ENCODE peak calls at places on chromosome 17, in eight cellular contexts. Q, K, A, I, Y, P, X and S are unnamed samples.

GRCh38 chr17:73594025-73594424 is 50.2 kb downstream of the SDK2 start:
- DNase-seq in Q (no peak), K (no peak), A (no peak), I (peak; percentile 59), Y (no peak), P (no peak), X (no peak), S (no peak)

GRCh38 chr17:13437966-13438779 is 163.6 kb downstream of the HS3ST3A1 start:
- DNase-seq in Q (no peak), K (no peak), A (no peak), I (no peak), Y (no peak), P (no peak), X (no peak), S (no peak)

GRCh38 chr17:46823657-46824056 is 5.2 kb upstream of the WNT3 start:
- DNase-seq in Q (no peak), K (no peak), A (no peak), I (no peak), Y (no peak), P (no peak), X (no peak), S (no peak)

GRCh38 chr17:59332890-59333377 is 1.5 kb downstream of the YPEL2 start:
- DNase-seq in Q (no peak), K (peak; percentile 33), A (no peak), I (no peak), Y (peak; percentile 75), P (no peak), X (peak; percentile 63), S (peak; percentile 53)

GRCh38 chr17:14925498-14925897 is 339.6 kb downstream of the PMP22 start:
- DNase-seq in Q (no peak), K (no peak), A (no peak), I (no peak), Y (no peak), P (no peak), X (no peak), S (no peak)

GRCh38 chr17:40111221-40112128 is 10.3 kb upstream of the MSL1 start:
- DNase-seq in Q (peak; percentile 85), K (peak; percentile 86), A (peak; percentile 95), I (peak; percentile 95), Y (peak; percentile 99), P (peak; percentile 99), X (peak; percentile 93), S (peak; percentile 92)

GRCh38 chr17:65531508-65532431 is 29.7 kb downstream of the AXIN2 start:
- DNase-seq in Q (peak; percentile 76), K (peak; percentile 44), A (peak; percentile 45), I (peak; percentile 51), Y (peak; percentile 88), P (peak; percentile 88), X (peak; percentile 72), S (peak; percentile 69)

GRCh38 chr17:67157732-67158639 is 87.0 kb downstream of the HELZ start:
- DNase-seq in Q (no peak), K (no peak), A (no peak), I (no peak), Y (no peak), P (no peak), X (peak; percentile 44), S (no peak)

GRCh38 chr17:1627219-1627986 is 1.2 kb downstream of the SLC43A2 start:
- DNase-seq in Q (peak; percentile 76), K (no peak), A (no peak), I (no peak), Y (no peak), P (no peak), X (no peak), S (peak; percentile 45)

GRCh38 chr17:44826123-44826790 is 3.8 kb downstream of the GJC1 start:
- DNase-seq in Q (peak; percentile 21), K (no peak), A (no peak), I (no peak), Y (peak; percentile 57), P (no peak), X (no peak), S (no peak)

GRCh38 chr17:82750241-82750905 is 1.5 kb upstream of the TBCD start:
- DNase-seq in Q (no peak), K (no peak), A (no peak), I (no peak), Y (no peak), P (no peak), X (no peak), S (peak; percentile 23)

GRCh38 chr17:22266231-22266630 is 573.9 kb downstream of the KCNJ18 start:
- DNase-seq in Q (peak; percentile 44), K (peak; percentile 17), A (no peak), I (no peak), Y (no peak), P (no peak), X (no peak), S (peak; percentile 60)

GRCh38 chr17:66964930-66965800 is 658 bp downstream of the CACNG4 start:
- DNase-seq in Q (no peak), K (no peak), A (no peak), I (peak; percentile 47), Y (no peak), P (no peak), X (peak; percentile 30), S (peak; percentile 44)

GRCh38 chr17:61250335-61250890 is 149.2 kb upstream of the TBX2 start:
- DNase-seq in Q (no peak), K (no peak), A (no peak), I (no peak), Y (no peak), P (no peak), X (peak; percentile 67), S (no peak)

GRCh38 chr17:82675476-82676245 is 22.8 kb downstream of the RAB40B start:
- DNase-seq in Q (no peak), K (no peak), A (no peak), I (no peak), Y (no peak), P (no peak), X (no peak), S (no peak)

GRCh38 chr17:17073627-17074521 is 31.6 kb downstream of the MPRIP start:
- DNase-seq in Q (peak; percentile 41), K (no peak), A (no peak), I (no peak), Y (peak; percentile 61), P (no peak), X (peak; percentile 24), S (no peak)

GRCh38 chr17:70050931-70051330 is 24.1 kb upstream of the KCNJ16 start:
- DNase-seq in Q (no peak), K (no peak), A (no peak), I (no peak), Y (no peak), P (no peak), X (no peak), S (no peak)

GRCh38 chr17:83006515-83007455 is 72.6 kb upstream of the METRNL start:
- DNase-seq in Q (no peak), K (no peak), A (no peak), I (peak; percentile 21), Y (no peak), P (no peak), X (peak; percentile 20), S (no peak)

GRCh38 chr17:20073056-20073979 is 64.2 kb downstream of the SPECC1 start:
- DNase-seq in Q (no peak), K (peak; percentile 34), A (peak; percentile 69), I (no peak), Y (no peak), P (peak; percentile 60), X (peak; percentile 41), S (peak; percentile 56)

GRCh38 chr17:77601054-77601979 is 357.2 kb upstream of the TNRC6C start:
- DNase-seq in Q (peak; percentile 58), K (peak; percentile 14), A (peak; percentile 64), I (no peak), Y (peak; percentile 65), P (no peak), X (no peak), S (no peak)

GRCh38 chr17:5846001-5846400 is 224.2 kb upstream of the WSCD1 start:
- DNase-seq in Q (no peak), K (no peak), A (no peak), I (no peak), Y (no peak), P (no peak), X (no peak), S (no peak)

DNA sequence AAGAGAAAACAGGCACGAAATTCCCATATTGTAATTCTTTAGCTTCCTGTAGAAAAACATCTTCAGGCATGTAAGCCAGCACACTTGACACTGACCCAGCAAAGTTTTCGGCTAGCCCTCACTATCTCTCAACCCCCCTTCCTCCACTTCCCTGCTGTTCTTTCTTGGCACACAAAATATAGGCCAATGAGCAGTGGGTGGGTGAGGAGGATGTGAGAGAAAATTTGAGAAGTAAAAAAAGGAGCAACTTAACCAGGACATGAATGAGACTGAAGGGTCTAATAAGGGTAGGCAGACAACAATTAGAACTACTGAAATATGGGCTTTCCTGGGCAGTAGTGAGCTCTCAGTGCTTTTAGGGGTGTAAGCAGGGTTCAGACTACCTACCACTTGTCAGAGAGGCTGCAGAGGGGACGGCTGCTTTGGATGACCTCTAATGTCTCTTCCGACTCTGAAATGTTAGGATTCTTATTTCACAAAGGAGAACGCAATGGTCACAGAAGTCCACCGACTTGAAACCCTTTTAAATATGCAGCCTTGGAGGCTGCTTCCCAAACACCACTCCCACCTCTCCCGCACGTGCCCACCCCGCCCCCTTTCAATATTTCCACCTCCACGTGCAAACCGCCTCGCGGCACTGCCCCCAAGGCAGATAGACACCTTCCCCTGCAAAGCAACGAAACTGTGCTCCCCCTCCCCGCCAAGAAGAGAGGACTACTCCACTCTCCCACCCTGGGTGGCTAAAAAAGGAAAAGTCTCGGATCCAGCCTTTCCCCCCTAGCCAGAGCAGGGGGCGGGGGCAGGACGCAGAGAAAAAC is 884 bp downstream of the MBTD1 start:
- DNase-seq in Q (no peak), K (no peak), A (peak; percentile 21), I (peak; percentile 59), Y (peak; percentile 65), P (peak; percentile 44), X (peak; percentile 38), S (peak; percentile 63)
- H3K4me1 ChIP-seq in Q (peaks cover 49% of the 10 kb centered on the region), K (peaks cover 29% of the 10 kb centered on the region), A (peaks cover 35% of the 10 kb centered on the region), I (peaks cover 30% of the 10 kb centered on the region), Y (no peaks in the 10 kb centered on the region), P (peaks cover 4% of the 10 kb centered on the region), X (peaks cover 52% of the 10 kb centered on the region), S (peaks cover 27% of the 10 kb centered on the region)

GRCh38 chr17:57288034-57288752 is 31.9 kb downstream of the MSI2 start:
- DNase-seq in Q (no peak), K (no peak), A (no peak), I (no peak), Y (no peak), P (peak; percentile 44), X (no peak), S (peak; percentile 51)
- H3K27me3 ChIP-seq in Q (no peaks in the 10 kb centered on the region), K (no peaks in the 10 kb centered on the region), A (no peaks in the 10 kb centered on the region), I (no peaks in the 10 kb centered on the region), Y (no peaks in the 10 kb centered on the region), P (no peaks in the 10 kb centered on the region), X (no peaks in the 10 kb centered on the region), S (no peaks in the 10 kb centered on the region)

GRCh38 chr17:43696891-43697290 is 35.2 kb upstream of the MEOX1 start:
- DNase-seq in Q (no peak), K (no peak), A (no peak), I (no peak), Y (no peak), P (no peak), X (no peak), S (no peak)
- H3K4me1 ChIP-seq in Q (peaks cover 14% of the 10 kb centered on the region), K (no peaks in the 10 kb centered on the region), A (peaks cover 15% of the 10 kb centered on the region), I (peaks cover 8% of the 10 kb centered on the region), Y (no peaks in the 10 kb centered on the region), P (no peaks in the 10 kb centered on the region), X (peaks cover 23% of the 10 kb centered on the region), S (peaks cover 11% of the 10 kb centered on the region)

DNA sequence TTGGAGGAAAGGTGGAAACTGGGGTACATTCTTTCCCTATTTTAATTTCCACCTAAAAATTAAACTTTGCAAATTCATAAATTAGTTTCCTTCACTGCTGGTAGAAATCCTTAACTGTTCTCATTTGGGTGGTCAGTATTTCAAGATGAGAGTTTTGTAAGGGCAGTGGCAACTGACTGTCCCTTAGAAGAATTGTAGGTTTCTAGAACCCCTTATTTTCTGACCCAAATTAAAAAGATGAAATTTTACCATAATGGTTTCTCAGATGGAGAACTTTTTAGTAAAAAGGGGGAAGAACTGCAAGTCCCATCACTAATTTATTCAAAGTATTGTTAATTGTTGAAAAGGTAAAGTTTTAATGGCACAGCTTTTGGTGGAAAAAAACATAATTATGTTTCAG is 5.6 kb downstream of the IGF2BP1 start:
- DNase-seq in Q (no peak), K (no peak), A (no peak), I (no peak), Y (no peak), P (no peak), X (no peak), S (no peak)
- H3K27me3 ChIP-seq in Q (peaks cover 97% of the 10 kb centered on the region), K (peaks cover 32% of the 10 kb centered on the region), A (peaks cover 100% of the 10 kb centered on the region), I (no peaks in the 10 kb centered on the region), Y (peaks cover 100% of the 10 kb centered on the region), P (no peaks in the 10 kb centered on the region), X (peaks cover 72% of the 10 kb centered on the region), S (no peaks in the 10 kb centered on the region)